ENCODE peak calls at places on chromosomes 7 and 10, in ten cellular contexts. H is heart right ventricle; X is RWPE1; K is PC-9; A is CD4-positive, alpha-beta T cell; G is coronary artery; J is cardiac muscle cell; Z is astrocyte of the spinal cord; Q is lower lobe of right lung; W is psoas muscle. O is an unnamed sample.

GRCh38 chr7:2274666-2275065 is 32.6 kb downstream of the NUDT1 start:
- DNase-seq in H (no peak), X (no peak), K (no peak), A (no peak), G (no peak), J (no peak), Z (no peak), Q (no peak), W (no peak), O (no peak)

GRCh38 chr7:30303312-30304039 is 19.1 kb downstream of the ZNRF2 start:
- DNase-seq in H (no peak), X (no peak), K (no peak), A (no peak), G (no peak), J (no peak), Z (no peak), Q (no peak), W (no peak), O (no peak)

GRCh38 chr10:58701398-58702135 is 188.9 kb downstream of the BICC1 start:
- DNase-seq in H (peak; percentile 24), X (peak; percentile 8), K (no peak), A (no peak), G (no peak), J (no peak), Z (peak; percentile 82), Q (no peak), W (no peak), O (no peak)

GRCh38 chr10:96369890-96370574 is 11.2 kb upstream of the OPALIN start:
- DNase-seq in H (no peak), X (peak; percentile 57), K (peak; percentile 43), A (no peak), G (peak; percentile 65), J (no peak), Z (no peak), Q (no peak), W (no peak), O (no peak)

GRCh38 chr10:43166879-43167490 is 28.7 kb downstream of the CSGALNACT2 start:
- DNase-seq in H (no peak), X (no peak), K (no peak), A (no peak), G (no peak), J (no peak), Z (no peak), Q (no peak), W (no peak), O (no peak)

GRCh38 chr7:604038-604883 is 84.6 kb upstream of the PDGFA start:
- DNase-seq in H (peak; percentile 89), X (no peak), K (peak; percentile 8), A (peak; percentile 80), G (peak; percentile 98), J (no peak), Z (peak; percentile 92), Q (peak; percentile 88), W (peak; percentile 80), O (peak; percentile 91)

GRCh38 chr10:115827180-115827579 is 445.8 kb downstream of the GFRA1 start:
- DNase-seq in H (no peak), X (no peak), K (no peak), A (no peak), G (no peak), J (no peak), Z (no peak), Q (no peak), W (peak; percentile 21), O (no peak)

GRCh38 chr7:36605261-36605660 is 119.0 kb downstream of the AOAH start:
- DNase-seq in H (no peak), X (peak; percentile 56), K (no peak), A (no peak), G (no peak), J (no peak), Z (no peak), Q (no peak), W (no peak), O (no peak)

GRCh38 chr10:114825513-114826253 is 4.1 kb downstream of the FHIP2A start:
- DNase-seq in H (no peak), X (no peak), K (no peak), A (no peak), G (no peak), J (no peak), Z (peak; percentile 85), Q (no peak), W (no peak), O (peak; percentile 81)

GRCh38 chr7:66306243-66306642 is 101.1 kb downstream of the TPST1 start:
- DNase-seq in H (no peak), X (peak; percentile 34), K (peak; percentile 46), A (no peak), G (no peak), J (no peak), Z (no peak), Q (no peak), W (no peak), O (no peak)

GRCh38 chr7:150361807-150362621 is 6.6 kb upstream of the REPIN1 start:
- DNase-seq in H (no peak), X (no peak), K (no peak), A (no peak), G (no peak), J (peak; percentile 67), Z (no peak), Q (no peak), W (no peak), O (no peak)

GRCh38 chr10:103448751-103449150 is 3.4 kb downstream of the CALHM2 start:
- DNase-seq in H (peak; percentile 60), X (peak; percentile 77), K (no peak), A (no peak), G (no peak), J (no peak), Z (peak; percentile 53), Q (peak; percentile 39), W (peak; percentile 82), O (no peak)

GRCh38 chr10:63554666-63555065 is 33.5 kb downstream of the REEP3 start:
- DNase-seq in H (no peak), X (peak; percentile 27), K (peak; percentile 60), A (no peak), G (no peak), J (no peak), Z (peak; percentile 97), Q (peak; percentile 56), W (no peak), O (peak; percentile 67)

GRCh38 chr10:79445217-79445707 is at the start of gene ZCCHC24:
- DNase-seq in H (no peak), X (peak; percentile 52), K (peak; percentile 71), A (no peak), G (no peak), J (no peak), Z (peak; percentile 41), Q (peak; percentile 77), W (peak; percentile 62), O (peak; percentile 65)

GRCh38 chr7:116630357-116630756 is 41.6 kb upstream of the MET start:
- DNase-seq in H (no peak), X (no peak), K (no peak), A (no peak), G (no peak), J (no peak), Z (no peak), Q (no peak), W (no peak), O (peak; percentile 52)

GRCh38 chr10:78896169-78896931 is 172.4 kb upstream of the ZMIZ1 start:
- DNase-seq in H (no peak), X (no peak), K (no peak), A (no peak), G (no peak), J (no peak), Z (no peak), Q (no peak), W (no peak), O (no peak)

GRCh38 chr10:107166378-107166777 is 1.9 kb upstream of the SORCS1 start:
- DNase-seq in H (no peak), X (no peak), K (no peak), A (no peak), G (no peak), J (no peak), Z (no peak), Q (no peak), W (no peak), O (no peak)
- TF ChIP-seq CTCF in H (no peak), X (no peak), K (no peak), A (no peak), G (no peak), J (no peak), Z (no peak), Q (no peak), W (no peak), O (no peak)

GRCh38 chr7:142782922-142783900 is 12.4 kb downstream of the PRSS2 start:
- DNase-seq in H (peak; percentile 87), X (peak; percentile 72), K (peak; percentile 93), A (peak; percentile 63), G (peak; percentile 88), J (peak; percentile 94), Z (peak; percentile 94), Q (peak; percentile 87), W (peak; percentile 82), O (peak; percentile 83)
- TF ChIP-seq CTCF in H (peak; percentile 85), X (peak; percentile 93), K (peak; percentile 99), A (peak; percentile 74), G (peak; percentile 87), J (peak; percentile 90), Z (peak; percentile 90), Q (peak; percentile 90), W (peak; percentile 91), O (peak; percentile 97)

DNA sequence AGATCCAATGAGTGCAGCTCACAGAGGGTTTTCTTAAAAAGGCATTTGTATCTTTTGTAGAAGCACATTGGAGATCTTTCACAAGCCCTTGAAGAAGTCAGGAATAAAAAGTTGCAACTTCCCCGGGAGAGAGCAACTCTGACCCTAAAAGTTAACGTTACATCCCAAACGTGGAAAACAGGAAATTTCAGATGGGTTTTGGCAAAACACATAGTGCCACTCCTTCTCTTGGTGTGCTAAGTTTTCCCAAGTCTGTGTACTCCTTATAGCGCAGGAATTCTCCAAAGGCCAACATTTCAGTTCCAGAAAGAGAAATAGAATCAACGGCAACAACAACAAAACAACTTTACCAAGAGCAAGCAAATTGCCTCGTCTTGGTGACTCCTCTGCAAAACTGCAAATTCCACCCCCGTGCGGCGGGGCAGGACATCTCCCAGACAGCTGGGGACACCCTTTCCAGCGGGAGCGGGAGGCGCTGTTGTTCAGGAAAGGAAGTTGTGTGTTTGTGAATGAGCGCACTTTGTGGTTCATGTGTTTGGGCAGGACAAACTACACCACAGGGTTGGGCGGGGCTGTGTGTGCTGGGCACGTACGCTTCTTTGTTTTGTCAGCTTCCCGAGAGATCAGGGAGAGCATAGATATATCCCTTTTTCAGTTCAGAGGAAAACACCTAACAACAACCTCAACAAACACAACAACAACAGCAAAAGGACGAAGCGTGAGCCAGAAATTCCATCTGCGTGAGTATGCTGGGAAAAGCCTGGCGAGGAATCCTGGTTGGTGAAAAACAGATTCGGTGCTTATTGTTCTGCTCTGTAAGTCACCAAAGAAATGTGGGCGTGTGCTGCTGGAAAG is 294.7 kb upstream of the PITRM1 start:
- DNase-seq in H (peak; percentile 87), X (peak; percentile 76), K (peak; percentile 83), A (no peak), G (peak; percentile 89), J (no peak), Z (peak; percentile 97), Q (peak; percentile 82), W (peak; percentile 84), O (no peak)
- TF ChIP-seq CTCF in H (peak; percentile 51), X (peak; percentile 20), K (peak; percentile 61), A (no peak), G (no peak), J (peak; percentile 57), Z (peak; percentile 53), Q (peak; percentile 60), W (peak; percentile 60), O (no peak)

DNA sequence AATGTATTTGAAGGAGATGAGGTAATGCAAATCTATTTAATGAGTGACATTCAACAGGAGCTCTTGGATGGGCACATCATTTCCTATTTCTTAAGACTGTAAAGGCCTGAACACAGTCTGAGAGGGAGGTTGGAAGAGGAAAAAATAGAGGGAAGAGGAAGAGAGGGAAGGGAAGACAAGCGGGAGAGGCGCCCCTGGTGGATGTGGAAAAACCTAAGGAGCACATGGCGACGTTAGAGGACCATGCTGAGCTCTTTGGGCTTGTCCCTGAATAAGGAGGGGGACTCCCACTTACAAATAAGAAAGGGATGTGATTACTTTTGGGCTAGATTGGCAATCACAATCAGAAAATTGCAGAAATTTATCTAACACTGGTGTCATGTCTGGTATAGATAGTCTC is 19.6 kb downstream of the SUN3 start:
- DNase-seq in H (no peak), X (no peak), K (no peak), A (no peak), G (no peak), J (no peak), Z (no peak), Q (no peak), W (no peak), O (no peak)
- TF ChIP-seq CTCF in H (no peak), X (no peak), K (no peak), A (no peak), G (no peak), J (no peak), Z (no peak), Q (no peak), W (no peak), O (no peak)

O was measured in GM13976.